ENCODE peak calls at places on chromosomes 1 and 21, in nine cellular contexts. S, Z, N, B, Y, R, G, O and L are unnamed samples.

GRCh38 chr1:93446837-93447451 is 974 bp upstream of the FNBP1L start:
- DNase-seq in G (no peak), Y (peak), O (no peak), R (no peak), Z (no peak), S (no peak), B (no peak), N (peak), L (no peak)

GRCh38 chr1:197776348-197777082 is 1.2 kb upstream of the DENND1B start:
- DNase-seq in B (peak), Y (no peak), N (peak), Z (no peak), R (no peak), S (no peak), O (no peak), G (peak), L (no peak)

GRCh38 chr21:27793901-27794300 is 827.0 kb upstream of the ADAMTS5 start:
- DNase-seq in Z (no peak), G (no peak), Y (no peak), N (no peak), O (no peak), B (no peak), R (no peak), S (no peak), L (no peak)

GRCh38 chr21:45154511-45155508 is 80.4 kb downstream of the ADARB1 start:
- DNase-seq in S (no peak), B (no peak), N (peak), Z (peak), O (no peak), Y (peak), G (no peak), R (no peak), L (peak)

GRCh38 chr1:179786815-179787736 is 44.0 kb downstream of the FAM163A start:
- DNase-seq in O (no peak), B (no peak), Y (no peak), G (no peak), Z (no peak), S (no peak), N (no peak), R (no peak), L (no peak)

GRCh38 chr1:50333595-50333974 is 89.7 kb downstream of the DMRTA2 start:
- DNase-seq in S (no peak), Y (peak), Z (no peak), O (no peak), N (peak), G (peak), B (no peak), R (no peak), L (peak)

GRCh38 chr1:167219646-167220536 is 795 bp upstream of the POU2F1 start:
- DNase-seq in N (peak), Y (peak), R (peak), Z (peak), G (peak), B (no peak), O (peak), S (peak), L (no peak)

GRCh38 chr1:227673441-227673840 is 61.7 kb downstream of the JMJD4 start:
- DNase-seq in G (no peak), O (no peak), N (no peak), B (no peak), R (no peak), Z (no peak), Y (no peak), S (no peak), L (no peak)

GRCh38 chr21:32333953-32334673 is 35.5 kb downstream of the MRAP start:
- DNase-seq in R (peak), Z (no peak), G (no peak), O (no peak), Y (no peak), S (no peak), B (no peak), N (no peak), L (no peak)

GRCh38 chr1:17292299-17293198 is 15.4 kb upstream of the PADI4 start:
- DNase-seq in Z (no peak), Y (no peak), R (no peak), S (no peak), B (no peak), G (no peak), O (no peak), N (no peak), L (no peak)

GRCh38 chr1:170520601-170521000 is 11.4 kb upstream of the GORAB start:
- DNase-seq in G (no peak), S (no peak), Z (no peak), N (no peak), R (no peak), O (no peak), B (no peak), Y (no peak), L (no peak)

GRCh38 chr21:29725025-29725736 is 214.6 kb downstream of the GRIK1 start:
- DNase-seq in N (no peak), O (no peak), Y (no peak), S (no peak), G (no peak), R (no peak), Z (no peak), B (no peak), L (no peak)

GRCh38 chr1:209364716-209365115 is 218.8 kb upstream of the CAMK1G start:
- DNase-seq in R (no peak), Z (no peak), G (no peak), Y (no peak), B (no peak), S (no peak), O (no peak), N (no peak), L (no peak)

GRCh38 chr1:100249155-100249536 is 488 bp downstream of the DBT start:
- DNase-seq in G (no peak), O (no peak), N (no peak), R (no peak), Y (no peak), B (no peak), S (no peak), Z (no peak), L (no peak)

GRCh38 chr1:217456261-217456660 is 174.6 kb downstream of the GPATCH2 start:
- DNase-seq in B (no peak), S (no peak), G (no peak), Z (no peak), R (no peak), Y (no peak), N (no peak), O (no peak), L (no peak)

GRCh38 chr1:7899741-7900140 is 40.9 kb downstream of the TNFRSF9 start:
- DNase-seq in Y (no peak), R (no peak), Z (no peak), S (no peak), G (no peak), N (peak), B (no peak), O (no peak), L (no peak)

GRCh38 chr21:42112857-42113256 is 41.7 kb downstream of the UMODL1 start:
- DNase-seq in N (peak), S (peak), R (no peak), Y (no peak), Z (no peak), B (no peak), O (no peak), G (no peak), L (no peak)

GRCh38 chr1:18217398-18218043 is 109.9 kb downstream of the IGSF21 start:
- DNase-seq in S (no peak), Z (no peak), R (no peak), B (no peak), N (no peak), G (no peak), O (peak), Y (no peak), L (no peak)

GRCh38 chr1:172883844-172884243 is 166.9 kb downstream of the TNFSF18 start:
- DNase-seq in Z (no peak), S (no peak), N (no peak), O (no peak), R (no peak), B (no peak), Y (no peak), G (no peak), L (no peak)

GRCh38 chr1:85579619-85580018 is 942 bp upstream of the CCN1 start:
- DNase-seq in G (no peak), R (no peak), S (peak), B (no peak), Z (peak), Y (no peak), O (no peak), N (peak), L (no peak)

GRCh38 chr1:85581802-85582686 is 1.5 kb downstream of the CCN1 start:
- DNase-seq in S (peak), Y (no peak), N (peak), G (no peak), R (no peak), Z (no peak), O (no peak), B (no peak), L (no peak)

GRCh38 chr1:85580046-85580411 is 532 bp upstream of the CCN1 start:
- DNase-seq in R (no peak), Z (peak), S (peak), G (no peak), B (peak), N (peak), O (no peak), Y (no peak), L (no peak)

GRCh38 chr1:85582687-85583354 is 2.3 kb downstream of the CCN1 start:
- DNase-seq in N (peak), B (no peak), Z (no peak), S (no peak), Y (no peak), O (no peak), R (no peak), G (no peak), L (no peak)

GRCh38 chr1:85581138-85581801 is 709 bp downstream of the CCN1 start:
- DNase-seq in Z (no peak), G (peak), Y (peak), R (no peak), O (peak), N (peak), S (peak), B (no peak), L (peak)
- TF ChIP-seq CTCF in Z (peak), G (peak), Y (peak), R (peak), O (peak), N (peak), S (peak), B (peak), L (peak)

GRCh38 chr1:246989901-246990300 is 18.0 kb downstream of the ZNF695 start:
- DNase-seq in Z (no peak), O (no peak), G (no peak), B (no peak), Y (no peak), R (no peak), N (no peak), S (no peak), L (no peak)

GRCh38 chr1:246988316-246988715 is 19.5 kb downstream of the ZNF695 start:
- DNase-seq in G (no peak), N (no peak), R (no peak), B (no peak), Y (no peak), O (no peak), Z (no peak), S (no peak), L (no peak)

GRCh38 chr1:246987083-246987690 is 20.7 kb downstream of the ZNF695 start:
- DNase-seq in R (no peak), O (no peak), G (no peak), Z (no peak), S (no peak), N (peak), Y (no peak), B (no peak), L (no peak)
- H3K4me3 ChIP-seq in R (no peak), O (no peak), G (no peak), Z (no peak), S (no peak), N (no peak), Y (no peak), B (no peak), L (no peak)

GRCh38 chr1:237736372-237737029 is 154.2 kb downstream of the ZP4 start:
- DNase-seq in N (peak), G (no peak), Y (no peak), Z (no peak), R (no peak), B (no peak), O (no peak), S (no peak), L (no peak)
- TF ChIP-seq CTCF in N (peak), G (peak), Y (no peak), Z (no peak), R (peak), B (no peak), O (no peak), S (peak), L (no peak)

DNA sequence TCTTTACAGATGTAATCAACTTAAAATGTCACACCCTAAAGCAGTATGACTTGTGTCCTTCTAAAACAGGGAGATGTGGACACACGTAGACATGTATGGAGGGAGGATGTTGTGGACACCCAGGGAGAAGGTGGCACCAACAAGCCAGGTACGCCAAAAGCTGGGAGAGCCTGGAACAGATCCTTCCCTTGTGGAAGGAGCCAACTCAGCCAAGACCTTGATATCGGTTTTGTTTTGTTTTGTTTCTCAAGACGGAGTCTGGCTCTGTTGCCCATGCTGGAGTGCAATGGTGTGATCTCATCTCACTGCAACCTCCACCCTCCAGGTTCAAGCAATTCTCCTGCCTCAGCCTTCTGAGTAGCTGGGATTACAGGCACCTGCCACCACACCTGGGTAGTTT is 45.6 kb downstream of the CHAF1B start:
- DNase-seq in S (no peak), R (no peak), N (peak), Z (no peak), G (no peak), Y (no peak), O (no peak), B (no peak), L (no peak)
- H3K4me3 ChIP-seq in S (peak), R (peak), N (peak), Z (no peak), G (no peak), Y (no peak), O (peak), B (peak), L (peak)

DNA sequence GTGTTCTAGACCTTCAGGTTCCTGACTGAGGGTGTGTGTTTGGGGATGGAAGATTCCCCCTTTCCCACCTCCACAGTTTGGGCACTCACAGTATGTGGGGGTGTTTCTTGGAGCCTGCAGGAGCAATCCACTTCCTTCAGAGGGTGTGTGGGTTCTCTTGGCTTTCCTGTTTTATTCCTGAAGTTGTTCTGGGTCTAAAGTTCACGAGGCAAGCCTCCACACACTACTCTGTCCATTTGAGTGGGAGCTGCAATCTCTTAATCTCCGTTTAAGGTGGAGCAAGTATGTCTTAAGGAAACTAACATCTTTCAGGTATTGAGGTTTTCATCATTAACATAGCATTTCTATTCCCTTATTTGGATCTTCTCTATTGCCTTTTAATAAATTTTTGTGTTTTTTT is 141.8 kb downstream of the TENT5C start:
- DNase-seq in S (no peak), N (no peak), B (no peak), Y (no peak), R (no peak), Z (no peak), O (no peak), G (no peak), L (no peak)
- TF ChIP-seq CTCF in S (no peak), N (no peak), B (no peak), Y (no peak), R (no peak), Z (no peak), O (no peak), G (no peak), L (no peak)